ENCODE peak calls at places on chromosomes 6 and 20, in four cellular contexts. Q is transverse colon, L is stomach, I is thyroid gland. S is an unnamed sample.

GRCh38 chr6:13712485-13712990 is 903 bp upstream of the RANBP9 start:
- DNase-seq in Q (no peak), L (no peak), I (no peak), S (no peak)

GRCh38 chr20:21490105-21490504 is 23.8 kb downstream of the NKX2-2 start:
- DNase-seq in Q (no peak), L (no peak), I (no peak), S (no peak)

GRCh38 chr6:3345836-3346235 is 87.1 kb downstream of the PSMG4 start:
- DNase-seq in Q (no peak), L (no peak), I (peak), S (no peak)

GRCh38 chr20:23541330-23541729 is 27.0 kb downstream of the CST9L start:
- DNase-seq in Q (no peak), L (no peak), I (no peak), S (no peak)

GRCh38 chr20:54172856-54173652 is 732 bp downstream of the CYP24A1 start:
- DNase-seq in Q (no peak), L (no peak), I (peak), S (no peak)

GRCh38 chr6:44646355-44646754 is 258.8 kb downstream of the CDC5L start:
- DNase-seq in Q (no peak), L (no peak), I (no peak), S (no peak)

GRCh38 chr6:170003027-170003426 is 251.6 kb downstream of the ERMARD start:
- DNase-seq in Q (no peak), L (no peak), I (no peak), S (peak)

GRCh38 chr6:52135217-52135616 is 47.8 kb upstream of the PKHD1 start:
- DNase-seq in Q (no peak), L (no peak), I (no peak), S (no peak)

GRCh38 chr6:37256692-37257319 is 766 bp upstream of the TBC1D22B start:
- DNase-seq in Q (no peak), L (no peak), I (no peak), S (no peak)

GRCh38 chr20:37863289-37863688 is 39.6 kb upstream of the VSTM2L start:
- DNase-seq in Q (no peak), L (no peak), I (no peak), S (no peak)

GRCh38 chr6:133568970-133569889 is 319.7 kb upstream of the TCF21 start:
- DNase-seq in Q (peak), L (no peak), I (peak), S (peak)

GRCh38 chr6:112253842-112254816 is at the start of gene LAMA4:
- DNase-seq in Q (peak), L (peak), I (peak), S (peak)

GRCh38 chr6:116695398-116695797 is 14.4 kb downstream of the KPNA5 start:
- DNase-seq in Q (no peak), L (no peak), I (no peak), S (no peak)

GRCh38 chr6:36758516-36759176 is 61.0 kb downstream of the RAB44 start:
- DNase-seq in Q (peak), L (peak), I (no peak), S (no peak)

GRCh38 chr6:38273325-38273724 is 366.4 kb downstream of the BTBD9 start:
- DNase-seq in Q (no peak), L (no peak), I (no peak), S (no peak)

GRCh38 chr6:149136273-149136912 is 181.1 kb upstream of the TAB2 start:
- DNase-seq in Q (no peak), L (no peak), I (no peak), S (no peak)

GRCh38 chr6:43724914-43725642 is 37.5 kb upstream of the MRPS18A start:
- DNase-seq in Q (peak), L (peak), I (peak), S (peak)

GRCh38 chr20:31578448-31579138 is 26.5 kb upstream of the ID1 start:
- DNase-seq in Q (no peak), L (no peak), I (no peak), S (no peak)

GRCh38 chr6:137589067-137589848 is 95.1 kb upstream of the OLIG3 start:
- DNase-seq in Q (no peak), L (peak), I (peak), S (no peak)

GRCh38 chr6:45148711-45149341 is 179.3 kb upstream of the RUNX2 start:
- DNase-seq in Q (no peak), L (no peak), I (no peak), S (no peak)

GRCh38 chr6:121951918-121952379 is 447.5 kb upstream of the HSF2 start:
- DNase-seq in Q (no peak), L (no peak), I (no peak), S (no peak)

GRCh38 chr20:26135325-26136110 is 438.9 kb upstream of the ZNF337 start:
- DNase-seq in Q (no peak), L (no peak), I (no peak), S (no peak)

GRCh38 chr6:100488231-100488630 is 23.5 kb upstream of the SIM1 start:
- DNase-seq in Q (no peak), L (no peak), I (no peak), S (no peak)

DNA sequence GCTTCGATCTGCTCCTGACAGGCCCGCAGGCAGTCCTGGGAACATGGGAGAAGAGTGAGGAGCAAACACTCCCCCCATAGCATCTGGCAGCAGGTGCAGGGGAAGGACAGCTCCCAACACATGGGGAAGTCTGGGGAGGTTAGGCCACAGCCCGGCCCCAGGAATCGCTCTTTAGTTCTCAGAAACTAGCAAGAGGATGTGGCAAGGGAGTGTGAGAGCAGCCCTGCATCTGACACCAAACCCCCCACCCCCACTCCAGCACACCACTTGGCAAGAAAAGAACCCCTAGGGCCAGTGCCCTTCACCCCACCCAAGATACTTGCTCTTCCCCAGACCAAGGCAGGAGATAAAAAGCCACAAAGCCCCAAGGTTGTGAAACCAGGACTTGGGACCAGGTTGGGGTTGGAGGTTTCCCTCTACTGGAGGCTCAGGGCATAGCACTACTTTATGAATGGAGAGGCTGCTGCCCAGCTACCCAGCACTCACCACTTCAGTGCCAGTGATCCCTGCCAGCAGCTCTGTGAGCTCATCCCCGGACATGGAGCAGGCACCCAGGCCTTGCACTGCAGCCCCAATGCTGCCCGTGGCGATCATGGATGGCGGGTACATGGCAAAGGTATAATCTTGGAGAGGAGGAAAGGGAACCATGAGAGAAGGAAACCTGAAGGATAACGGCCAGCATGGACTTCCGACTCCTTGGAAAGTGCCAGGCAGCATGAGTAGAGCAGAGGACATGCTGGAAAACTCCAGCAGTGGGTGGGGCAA is 5.4 kb downstream of the CCND3 start:
- DNase-seq in Q (peak), L (peak), I (peak), S (peak)
- TF ChIP-seq POLR2A in Q (no peak), L (no peak), I (no peak), S (no peak)

DNA sequence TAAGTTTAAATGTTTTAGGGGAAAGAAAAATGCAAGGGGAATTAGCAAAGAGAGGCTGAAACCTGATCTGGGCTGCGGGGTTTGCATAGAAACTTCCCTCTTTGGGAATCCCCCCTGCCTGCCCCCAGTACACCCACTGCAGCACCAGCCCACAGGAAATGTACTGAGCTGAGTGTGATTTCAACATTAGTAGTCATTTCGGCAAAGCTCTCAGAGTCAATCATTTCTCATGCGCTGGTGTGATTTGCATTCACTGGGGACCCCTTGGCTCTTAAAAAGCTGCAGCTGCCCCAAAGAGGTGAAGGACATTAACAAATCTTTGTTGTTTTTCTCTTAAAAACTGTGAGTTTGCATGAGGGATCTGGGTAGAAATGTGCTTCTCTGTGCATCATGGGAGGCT is 859.3 kb downstream of the MAFB start:
- DNase-seq in Q (no peak), L (no peak), I (no peak), S (no peak)
- TF ChIP-seq POLR2A in Q (no peak), L (no peak), I (no peak), S (no peak)

GRCh38 chr6:21594427-21595264 is 1.1 kb downstream of the SOX4 start:
- DNase-seq in Q (peak), L (peak), I (peak), S (peak)
- TF ChIP-seq POLR2A in Q (peak), L (no peak), I (no peak), S (peak)

GRCh38 chr6:33621396-33622388 is 570 bp downstream of the ITPR3 start:
- DNase-seq in Q (peak), L (peak), I (peak), S (peak)
- TF ChIP-seq POLR2A in Q (peak), L (no peak), I (no peak), S (no peak)

GRCh38 chr6:33709605-33710295 is 1.8 kb downstream of the UQCC2 start:
- DNase-seq in Q (no peak), L (no peak), I (no peak), S (no peak)

GRCh38 chr6:33710296-33711121 is 991 bp downstream of the UQCC2 start:
- DNase-seq in Q (no peak), L (no peak), I (no peak), S (peak)

GRCh38 chr6:33712914-33713313 is 1.4 kb upstream of the UQCC2 start:
- DNase-seq in Q (no peak), L (no peak), I (no peak), S (no peak)

GRCh38 chr6:33713786-33714185 is 2.3 kb upstream of the UQCC2 start:
- DNase-seq in Q (no peak), L (no peak), I (no peak), S (no peak)

GRCh38 chr6:33711140-33712129 is at the start of gene UQCC2:
- DNase-seq in Q (peak), L (peak), I (peak), S (peak)
- TF ChIP-seq POLR2A in Q (peak), L (peak), I (no peak), S (peak)